ENCODE peak calls at places on chromosomes 11 and 22, in five cellular contexts. K is K562, U is mesendoderm, X is neural progenitor cell, V is H9. W is an unnamed sample.

GRCh38 chr22:29216873-29217666 is 11.4 kb downstream of the EMID1 start:
- DNase-seq in K (no peak), U (no peak), X (no peak), V (peak; percentile 21), W (no peak)

GRCh38 chr11:120219935-120220746 is 9.3 kb downstream of the OAF start:
- DNase-seq in K (no peak), U (no peak), X (no peak), V (no peak), W (no peak)

GRCh38 chr11:69249641-69250502 is 44.1 kb upstream of the MYEOV start:
- DNase-seq in K (no peak), U (peak; percentile 89), X (peak; percentile 66), V (peak; percentile 87), W (no peak)

GRCh38 chr22:40051322-40051721 is 56.6 kb downstream of the FAM83F start:
- DNase-seq in K (peak; percentile 34), U (no peak), X (no peak), V (no peak), W (no peak)

GRCh38 chr11:11537871-11538270 is 83.9 kb downstream of the GALNT18 start:
- DNase-seq in K (no peak), U (peak; percentile 21), X (no peak), V (no peak), W (no peak)

GRCh38 chr11:369336-370018 is at the start of gene B4GALNT4:
- DNase-seq in K (peak; percentile 93), U (no peak), X (peak; percentile 78), V (no peak), W (no peak)

GRCh38 chr22:25038239-25038638 is 85.7 kb downstream of the KIAA1671 start:
- DNase-seq in K (no peak), U (no peak), X (no peak), V (no peak), W (no peak)

GRCh38 chr11:45272701-45273100 is 13.4 kb downstream of the SYT13 start:
- DNase-seq in K (no peak), U (no peak), X (no peak), V (no peak), W (no peak)

GRCh38 chr11:3157381-3158130 is 7.6 kb downstream of the OSBPL5 start:
- DNase-seq in K (no peak), U (no peak), X (no peak), V (no peak), W (no peak)

GRCh38 chr11:130511765-130512164 is 63.3 kb downstream of the ADAMTS15 start:
- DNase-seq in K (no peak), U (no peak), X (no peak), V (no peak), W (no peak)

GRCh38 chr11:76302707-76303395 is 78.1 kb downstream of the THAP12 start:
- DNase-seq in K (no peak), U (no peak), X (no peak), V (no peak), W (no peak)

GRCh38 chr11:43135966-43136534 is 175.7 kb upstream of the API5 start:
- DNase-seq in K (no peak), U (peak; percentile 43), X (no peak), V (no peak), W (no peak)

GRCh38 chr22:32410459-32410858 is 1.6 kb downstream of the RTCB start:
- DNase-seq in K (no peak), U (no peak), X (no peak), V (no peak), W (no peak)

GRCh38 chr22:37552560-37553163 is 7.6 kb upstream of the CDC42EP1 start:
- DNase-seq in K (peak; percentile 92), U (peak; percentile 89), X (peak; percentile 94), V (peak; percentile 75), W (no peak)

GRCh38 chr22:17162731-17163130 is 3.7 kb upstream of the HDHD5 start:
- DNase-seq in K (no peak), U (no peak), X (no peak), V (no peak), W (no peak)

GRCh38 chr11:34167961-34168360 is 62.5 kb downstream of the NAT10 start:
- DNase-seq in K (no peak), U (no peak), X (no peak), V (no peak), W (no peak)

GRCh38 chr11:18243783-18244362 is 4.6 kb downstream of the SAA2 start:
- DNase-seq in K (peak; percentile 67), U (peak; percentile 83), X (peak; percentile 80), V (peak; percentile 69), W (peak; percentile 63)

GRCh38 chr11:13691296-13691899 is 22.9 kb downstream of the FAR1 start:
- DNase-seq in K (no peak), U (no peak), X (no peak), V (no peak), W (no peak)
- H3K4me2 ChIP-seq in K (no peak overlapping the region), U (no peak overlapping the region), X (no peak overlapping the region), V (no peak overlapping the region), W (no peak overlapping the region)

DNA sequence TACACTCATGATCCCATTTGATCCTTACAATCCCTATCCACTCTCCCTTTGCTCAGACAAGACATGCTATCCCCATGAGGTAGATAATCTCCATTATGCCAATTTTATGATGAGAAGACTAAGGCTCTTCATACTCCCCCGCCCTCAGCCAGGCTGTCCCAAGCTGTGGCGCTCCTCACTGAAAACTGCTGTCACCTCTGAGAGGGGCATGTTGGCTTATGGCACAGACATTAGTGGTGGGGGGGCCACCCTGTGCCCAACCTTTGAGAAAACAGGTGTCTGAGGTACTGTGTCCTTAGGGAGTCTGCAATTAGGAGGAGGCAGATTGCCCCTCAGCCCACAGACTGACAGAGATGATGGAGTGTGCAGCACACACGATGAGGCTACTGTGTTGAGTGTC is 2.4 kb downstream of the DDTL start:
- DNase-seq in K (peak; percentile 1), U (no peak), X (no peak), V (no peak), W (no peak)
- H3K4me2 ChIP-seq in K (no peak overlapping the region), U (no peak overlapping the region), X (no peak overlapping the region), V (no peak overlapping the region), W (no peak overlapping the region)

GRCh38 chr22:26589367-26589844 is 526 bp downstream of the TPST2 start:
- DNase-seq in K (no peak), U (peak; percentile 68), X (peak; percentile 54), V (no peak), W (no peak)
- H3K4me2 ChIP-seq in K (peak overlapping the region; percentile 97), U (peak overlapping the region; percentile 4), X (peak overlapping the region; percentile 99), V (peak overlapping the region; percentile 79), W (peak overlapping the region; percentile 99)

DNA sequence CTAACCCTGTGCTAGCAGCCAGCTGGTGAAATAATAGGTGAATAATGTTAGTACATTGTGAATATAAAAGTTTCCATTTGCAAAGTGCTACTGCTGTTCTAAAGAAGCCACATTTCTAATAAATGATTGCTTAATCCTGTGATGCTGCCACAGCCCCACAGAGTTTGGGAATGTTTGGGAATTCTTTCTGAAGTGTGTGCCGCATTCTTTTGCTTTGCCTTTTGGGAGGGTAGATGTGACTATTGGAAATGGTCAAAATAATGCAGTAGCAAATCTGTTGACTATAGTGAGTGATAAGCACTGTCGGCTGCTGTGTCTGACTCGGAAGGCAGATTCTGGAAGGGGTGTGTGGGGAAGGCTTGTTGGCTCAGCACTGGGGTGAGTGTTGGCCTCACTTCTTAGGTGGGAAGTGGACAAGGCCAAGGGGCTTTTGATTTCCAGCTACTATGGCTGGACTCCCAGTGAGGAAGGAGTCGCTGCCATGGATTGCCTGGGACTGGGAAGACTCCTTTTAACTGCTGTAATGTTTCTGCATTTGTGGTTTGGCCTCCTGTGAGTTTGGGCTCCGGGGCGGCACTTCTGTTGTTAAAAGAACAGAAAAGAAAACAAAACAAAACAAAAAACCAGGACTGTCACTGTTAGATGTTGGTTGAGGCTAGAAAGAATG is 20.0 kb downstream of the ZBTB16 start:
- DNase-seq in K (no peak), U (no peak), X (no peak), V (no peak), W (no peak)
- H3K4me2 ChIP-seq in K (no peak overlapping the region), U (no peak overlapping the region), X (peak overlapping the region; percentile 67), V (no peak overlapping the region), W (no peak overlapping the region)

GRCh38 chr22:45398214-45398613 is 15.2 kb downstream of the SMC1B start:
- DNase-seq in K (no peak), U (no peak), X (no peak), V (no peak), W (no peak)
- H3K4me2 ChIP-seq in K (no peak overlapping the region), U (no peak overlapping the region), X (no peak overlapping the region), V (no peak overlapping the region), W (no peak overlapping the region)

GRCh38 chr11:60776167-60776566 is 9.0 kb upstream of the MS4A10 start:
- DNase-seq in K (no peak), U (no peak), X (no peak), V (no peak), W (no peak)
- H3K4me2 ChIP-seq in K (no peak overlapping the region), U (no peak overlapping the region), X (no peak overlapping the region), V (no peak overlapping the region), W (no peak overlapping the region)

GRCh38 chr11:134951305-134951700 is 539.3 kb upstream of the B3GAT1 start:
- DNase-seq in K (no peak), U (peak; percentile 65), X (no peak), V (no peak), W (no peak)
- H3K4me2 ChIP-seq in K (no peak overlapping the region), U (no peak overlapping the region), X (no peak overlapping the region), V (no peak overlapping the region), W (no peak overlapping the region)

GRCh38 chr11:9675691-9676090 is 11.8 kb downstream of the SWAP70 start:
- DNase-seq in K (no peak), U (peak; percentile 54), X (peak; percentile 13), V (peak; percentile 70), W (no peak)
- H3K4me2 ChIP-seq in K (no peak overlapping the region), U (no peak overlapping the region), X (peak overlapping the region; percentile 6), V (peak overlapping the region; percentile 85), W (no peak overlapping the region)

GRCh38 chr11:32307449-32307848 is 127.9 kb downstream of the WT1 start:
- DNase-seq in K (no peak), U (no peak), X (no peak), V (no peak), W (no peak)

GRCh38 chr11:32310218-32310601 is 125.1 kb downstream of the WT1 start:
- DNase-seq in K (no peak), U (no peak), X (no peak), V (no peak), W (no peak)

GRCh38 chr11:32311351-32312077 is 123.8 kb downstream of the WT1 start:
- DNase-seq in K (no peak), U (no peak), X (no peak), V (no peak), W (no peak)

GRCh38 chr11:32307921-32308320 is 127.4 kb downstream of the WT1 start:
- DNase-seq in K (no peak), U (no peak), X (no peak), V (no peak), W (no peak)

DNA sequence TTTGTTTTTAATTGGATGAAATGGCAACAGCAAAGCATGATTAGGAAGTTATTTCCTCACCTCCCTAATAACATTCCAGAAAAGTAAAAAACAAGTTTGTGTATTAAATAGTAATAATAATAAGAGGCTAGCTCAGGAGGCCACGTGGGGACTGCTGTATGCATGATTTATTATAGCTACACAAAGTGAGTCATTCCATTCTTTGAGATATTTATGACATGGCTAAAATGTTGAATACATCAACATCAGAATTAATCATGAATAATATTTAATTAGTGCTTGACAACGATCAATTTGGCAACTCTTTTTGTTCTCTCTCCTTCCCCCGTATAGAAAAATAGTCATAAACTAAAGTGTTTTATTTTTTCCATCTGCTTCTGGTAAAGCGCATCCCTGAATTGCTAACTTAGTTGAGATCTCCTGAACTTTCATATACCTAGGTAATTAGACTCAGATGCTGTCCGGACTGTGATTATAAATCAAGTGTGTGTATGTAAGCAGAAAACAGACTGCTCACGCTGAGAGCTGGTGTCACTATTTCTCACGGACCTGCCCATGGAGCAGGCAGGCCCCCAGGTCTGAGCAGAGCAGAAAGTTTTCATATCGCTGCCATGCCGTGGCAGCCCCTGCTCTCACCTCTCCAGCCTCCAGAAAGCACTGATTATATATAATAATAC is 125.7 kb downstream of the WT1 start:
- DNase-seq in K (no peak), U (no peak), X (no peak), V (no peak), W (no peak)
- H3K4me2 ChIP-seq in K (no peak overlapping the region), U (no peak overlapping the region), X (no peak overlapping the region), V (no peak overlapping the region), W (no peak overlapping the region)

GRCh38 chr11:73157141-73158010 is 15.3 kb upstream of the FCHSD2 start:
- DNase-seq in K (no peak), U (no peak), X (no peak), V (no peak), W (no peak)
- H3K4me2 ChIP-seq in K (no peak overlapping the region), U (no peak overlapping the region), X (no peak overlapping the region), V (no peak overlapping the region), W (no peak overlapping the region)